ENCODE peak calls at places on chromosome 17, in four cellular contexts. G is T-helper 1 cell, U is GM04504, P is cardiac fibroblast. H is an unnamed sample.

GRCh38 chr17:16977932-16978331 is 6.0 kb upstream of the TNFRSF13B start:
- DNase-seq in U (no peak), G (no peak), P (no peak), H (peak; percentile 40)

GRCh38 chr17:63364387-63364786 is 81.7 kb downstream of the CYB561 start:
- DNase-seq in G (no peak), P (peak; percentile 85), U (no peak), H (no peak)

GRCh38 chr17:81381632-81382577 is 13.4 kb upstream of the BAHCC1 start:
- DNase-seq in G (no peak), P (no peak), U (no peak), H (no peak)

GRCh38 chr17:10737168-10737622 is 7.4 kb upstream of the TMEM220 start:
- DNase-seq in G (no peak), U (no peak), P (peak; percentile 73), H (no peak)

GRCh38 chr17:78971764-78972506 is 7.8 kb downstream of the LGALS3BP start:
- DNase-seq in U (no peak), G (no peak), P (no peak), H (no peak)

GRCh38 chr17:38619451-38619795 is 13.7 kb upstream of the SRCIN1 start:
- DNase-seq in U (no peak), P (no peak), G (no peak), H (no peak)

GRCh38 chr17:12815642-12816141 is 26.4 kb downstream of the ARHGAP44 start:
- DNase-seq in G (no peak), U (no peak), P (no peak), H (no peak)

GRCh38 chr17:40173091-40173777 is 4.0 kb upstream of the RAPGEFL1 start:
- DNase-seq in U (no peak), P (no peak), G (no peak), H (no peak)

GRCh38 chr17:29111816-29112499 is 68.2 kb downstream of the MYO18A start:
- DNase-seq in U (no peak), P (peak; percentile 78), G (peak; percentile 47), H (peak; percentile 54)

GRCh38 chr17:76535788-76536510 is 1.6 kb downstream of the CYGB start:
- DNase-seq in G (no peak), U (no peak), P (no peak), H (no peak)

GRCh38 chr17:41864837-41865595 is at the start of gene KLHL11:
- DNase-seq in U (peak; percentile 76), G (peak; percentile 81), P (peak; percentile 91), H (peak; percentile 67)

GRCh38 chr17:9816472-9816871 is 5.4 kb downstream of the GSG1L2 start:
- DNase-seq in G (no peak), U (no peak), P (no peak), H (no peak)

GRCh38 chr17:39014044-39014794 is 47.0 kb upstream of the FBXO47 start:
- DNase-seq in U (no peak), P (peak; percentile 67), G (no peak), H (no peak)

GRCh38 chr17:76714822-76715461 is 4.2 kb upstream of the MXRA7 start:
- DNase-seq in P (peak; percentile 70), U (no peak), G (peak; percentile 69), H (no peak)

GRCh38 chr17:79851461-79851817 is 12.2 kb upstream of the CBX4 start:
- DNase-seq in U (no peak), G (no peak), P (no peak), H (no peak)

GRCh38 chr17:61766520-61766919 is 96.8 kb downstream of the BRIP1 start:
- DNase-seq in P (no peak), U (no peak), G (no peak), H (no peak)

GRCh38 chr17:915416-916201 is 64.0 kb downstream of the NXN start:
- DNase-seq in P (peak; percentile 94), G (no peak), U (peak; percentile 35), H (no peak)

GRCh38 chr17:64622931-64623654 is 39.0 kb downstream of the SMURF2 start:
- DNase-seq in U (peak; percentile 52), P (peak; percentile 73), G (no peak), H (peak; percentile 65)

GRCh38 chr17:71458322-71458721 is 662.5 kb upstream of the SOX9 start:
- DNase-seq in U (no peak), P (no peak), G (no peak), H (no peak)

GRCh38 chr17:3004925-3005324 is 58.5 kb downstream of the OR1D5 start:
- DNase-seq in U (no peak), G (no peak), P (no peak), H (no peak)

GRCh38 chr17:46001390-46002310 is 2.6 kb downstream of the STH start:
- DNase-seq in G (no peak), P (no peak), U (no peak), H (no peak)

GRCh38 chr17:76415786-76416185 is 31.4 kb downstream of the SPHK1 start:
- DNase-seq in P (no peak), U (no peak), G (no peak), H (no peak)

GRCh38 chr17:77111916-77112315 is 28.9 kb upstream of the SEC14L1 start:
- DNase-seq in P (no peak), U (no peak), G (no peak), H (no peak)

GRCh38 chr17:62562656-62563055 is 64.8 kb upstream of the MRC2 start:
- DNase-seq in P (peak; percentile 77), U (no peak), G (no peak), H (peak; percentile 38)

GRCh38 chr17:75231071-75231470 is 25.6 kb downstream of the NUP85 start:
- DNase-seq in U (no peak), P (no peak), G (no peak), H (no peak)

GRCh38 chr17:8109669-8110455 is 8.5 kb downstream of the ALOXE3 start:
- DNase-seq in U (no peak), P (peak; percentile 35), G (peak; percentile 76), H (no peak)

GRCh38 chr17:52287611-52288010 is 129.1 kb upstream of the CA10 start:
- DNase-seq in P (no peak), U (no peak), G (no peak), H (no peak)

GRCh38 chr17:29138991-29139682 is 41.1 kb downstream of the MYO18A start:
- DNase-seq in G (no peak), P (no peak), U (no peak), H (no peak)

GRCh38 chr17:68057531-68057952 is 22.0 kb downstream of the KPNA2 start:
- DNase-seq in G (no peak), P (peak; percentile 67), U (peak; percentile 27), H (no peak)

GRCh38 chr17:37089998-37090397 is 141.2 kb downstream of the AATF start:
- DNase-seq in P (no peak), U (no peak), G (no peak), H (no peak)

GRCh38 chr17:22278302-22279275 is 586.3 kb downstream of the KCNJ18 start:
- DNase-seq in P (no peak), U (no peak), G (no peak), H (no peak)